ENCODE peak calls at places on chromosomes 16 and 17, in four cellular contexts. A, I, F and N are unnamed samples.

GRCh38 chr16:77480671-77481315 is 46.0 kb upstream of the ADAMTS18 start:
- DNase-seq in I (no peak), F (no peak), A (no peak), N (no peak)

GRCh38 chr16:15521390-15521757 is 87.0 kb downstream of the BMERB1 start:
- DNase-seq in A (no peak), F (no peak), I (no peak), N (no peak)

GRCh38 chr17:68260051-68260762 is 12.4 kb downstream of the AMZ2 start:
- DNase-seq in I (no peak), F (no peak), A (no peak), N (no peak)

GRCh38 chr16:4319454-4319853 is 3.6 kb downstream of the GLIS2 start:
- DNase-seq in F (no peak), A (peak), I (no peak), N (no peak)

GRCh38 chr16:20485408-20485807 is 34.1 kb downstream of the ACSM2A start:
- DNase-seq in A (no peak), I (no peak), F (no peak), N (no peak)

GRCh38 chr16:20049831-20050230 is 23.9 kb downstream of the GPR139 start:
- DNase-seq in I (no peak), A (no peak), F (peak), N (no peak)

GRCh38 chr16:58515125-58515870 is at the start of gene SETD6:
- DNase-seq in A (peak), F (peak), I (peak), N (peak)

GRCh38 chr17:66271512-66271911 is 30.9 kb upstream of the PRKCA start:
- DNase-seq in I (no peak), A (no peak), F (no peak), N (no peak)

GRCh38 chr16:787978-788398 is at the start of gene RPUSD1:
- DNase-seq in A (no peak), F (peak), I (no peak), N (no peak)

GRCh38 chr16:46927273-46927672 is 43.1 kb downstream of the GPT2 start:
- DNase-seq in F (no peak), I (no peak), A (no peak), N (no peak)

GRCh38 chr16:70391881-70392481 is 45.3 kb downstream of the DDX19A start:
- DNase-seq in F (no peak), I (peak), A (peak), N (peak)

GRCh38 chr17:29664743-29665479 is 42.2 kb upstream of the CORO6 start:
- DNase-seq in I (peak), F (no peak), A (no peak), N (peak)

GRCh38 chr16:46607529-46607928 is 13.7 kb downstream of the SHCBP1 start:
- DNase-seq in I (peak), F (no peak), A (no peak), N (no peak)

GRCh38 chr16:57537596-57538234 is 1.3 kb upstream of the CCDC102A start:
- DNase-seq in F (no peak), A (no peak), I (no peak), N (no peak)

GRCh38 chr16:16857603-16858283 is 478.8 kb downstream of the NPIPA7 start:
- DNase-seq in F (no peak), A (no peak), I (no peak), N (no peak)

GRCh38 chr17:66955821-66956220 is 8.7 kb upstream of the CACNG4 start:
- DNase-seq in I (no peak), F (no peak), A (no peak), N (no peak)

GRCh38 chr16:9976641-9977040 is 205.6 kb downstream of the GRIN2A start:
- DNase-seq in F (no peak), A (no peak), I (no peak), N (no peak)

GRCh38 chr16:87829988-87830672 is 39.2 kb downstream of the SLC7A5 start:
- DNase-seq in F (no peak), A (no peak), I (no peak), N (no peak)

GRCh38 chr17:40615295-40615988 is 32.2 kb downstream of the SMARCE1 start:
- DNase-seq in I (peak), F (peak), A (no peak), N (peak)

GRCh38 chr16:10980811-10981210 is 36.4 kb downstream of the CLEC16A start:
- DNase-seq in F (no peak), A (no peak), I (no peak), N (no peak)

GRCh38 chr17:41864498-41864836 is 756 bp downstream of the KLHL11 start:
- DNase-seq in F (no peak), I (no peak), A (peak), N (no peak)

GRCh38 chr17:74211141-74211928 is 2.0 kb upstream of the TTYH2 start:
- DNase-seq in I (no peak), A (no peak), F (no peak), N (no peak)

GRCh38 chr16:67934306-67935095 is 2.1 kb downstream of the PSMB10 start:
- DNase-seq in I (no peak), A (no peak), F (no peak), N (no peak)

GRCh38 chr16:2471016-2471652 is at the start of gene NTN3:
- DNase-seq in I (no peak), F (no peak), A (no peak), N (no peak)
- TF ChIP-seq POLR2A in I (no peak), F (no peak), A (no peak), N (no peak)

DNA sequence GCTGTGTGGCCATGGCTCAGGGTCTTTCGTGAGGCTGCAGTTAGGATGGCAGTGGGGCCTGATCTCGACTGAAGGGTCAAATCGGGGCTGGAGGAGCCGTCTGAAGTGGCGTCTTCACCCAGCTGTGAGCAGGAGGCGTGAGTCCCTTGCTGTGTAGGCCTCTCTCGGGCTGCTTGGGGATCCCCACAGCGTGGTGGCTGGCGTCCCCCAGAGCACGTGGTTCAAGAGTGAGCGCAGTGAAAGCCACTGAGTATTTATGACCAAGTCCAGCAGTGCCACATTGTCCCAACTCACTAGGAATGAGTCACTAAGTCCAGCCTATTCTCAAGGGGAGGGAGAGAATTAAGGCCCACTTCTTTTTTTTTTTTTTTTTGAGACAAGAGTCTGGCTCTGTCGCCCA is 11.7 kb upstream of the TCF25 start:
- DNase-seq in A (no peak), I (no peak), F (no peak), N (no peak)
- TF ChIP-seq POLR2A in A (no peak), I (no peak), F (no peak), N (no peak)

GRCh38 chr16:23857901-23858300 is 22.1 kb downstream of the PRKCB start:
- DNase-seq in A (no peak), I (no peak), F (no peak), N (no peak)

GRCh38 chr16:23856345-23856744 is 20.6 kb downstream of the PRKCB start:
- DNase-seq in F (no peak), I (no peak), A (no peak), N (no peak)

GRCh38 chr16:23857256-23857891 is 21.6 kb downstream of the PRKCB start:
- DNase-seq in A (no peak), F (no peak), I (no peak), N (no peak)

GRCh38 chr16:23852794-23853562 is 17.2 kb downstream of the PRKCB start:
- DNase-seq in F (no peak), A (no peak), I (no peak), N (no peak)

GRCh38 chr16:23855010-23855409 is 19.2 kb downstream of the PRKCB start:
- DNase-seq in F (no peak), I (no peak), A (no peak), N (no peak)
- TF ChIP-seq POLR2A in F (no peak), I (no peak), A (no peak), N (no peak)

GRCh38 chr17:7249219-7249618 is 2.3 kb downstream of the CTDNEP1 start:
- DNase-seq in I (no peak), F (no peak), A (no peak), N (no peak)

GRCh38 chr17:7250655-7251329 is 742 bp downstream of the CTDNEP1 start:
- DNase-seq in I (no peak), F (no peak), A (no peak), N (no peak)

GRCh38 chr17:7246779-7247178 is 4.5 kb upstream of the GABARAP start:
- DNase-seq in I (no peak), F (no peak), A (no peak), N (no peak)

GRCh38 chr17:7249830-7250229 is 1.7 kb downstream of the CTDNEP1 start:
- DNase-seq in F (no peak), A (no peak), I (no peak), N (no peak)

DNA sequence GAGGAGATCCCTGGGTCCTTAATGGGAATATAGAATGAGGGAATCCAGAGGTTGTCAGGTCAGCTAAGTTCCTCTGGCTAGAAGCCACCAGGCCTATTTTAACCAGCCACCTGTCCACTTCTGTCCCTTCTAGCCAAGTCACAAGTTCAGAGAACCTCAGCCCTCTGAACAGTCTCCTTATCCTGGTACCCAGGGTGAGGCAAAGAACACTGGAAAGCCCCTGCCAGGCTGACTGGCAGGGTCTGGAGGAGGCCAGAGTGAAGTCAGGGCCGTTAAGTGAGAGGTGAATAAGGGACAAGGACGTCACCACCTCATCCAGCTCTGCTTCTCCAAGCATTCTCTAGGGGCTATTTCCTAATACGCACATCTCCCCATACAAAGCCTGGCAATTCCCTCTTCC is 2.7 kb downstream of the CTDNEP1 start:
- DNase-seq in I (no peak), F (no peak), A (no peak), N (no peak)
- TF ChIP-seq POLR2A in I (no peak), F (no peak), A (no peak), N (no peak)

DNA sequence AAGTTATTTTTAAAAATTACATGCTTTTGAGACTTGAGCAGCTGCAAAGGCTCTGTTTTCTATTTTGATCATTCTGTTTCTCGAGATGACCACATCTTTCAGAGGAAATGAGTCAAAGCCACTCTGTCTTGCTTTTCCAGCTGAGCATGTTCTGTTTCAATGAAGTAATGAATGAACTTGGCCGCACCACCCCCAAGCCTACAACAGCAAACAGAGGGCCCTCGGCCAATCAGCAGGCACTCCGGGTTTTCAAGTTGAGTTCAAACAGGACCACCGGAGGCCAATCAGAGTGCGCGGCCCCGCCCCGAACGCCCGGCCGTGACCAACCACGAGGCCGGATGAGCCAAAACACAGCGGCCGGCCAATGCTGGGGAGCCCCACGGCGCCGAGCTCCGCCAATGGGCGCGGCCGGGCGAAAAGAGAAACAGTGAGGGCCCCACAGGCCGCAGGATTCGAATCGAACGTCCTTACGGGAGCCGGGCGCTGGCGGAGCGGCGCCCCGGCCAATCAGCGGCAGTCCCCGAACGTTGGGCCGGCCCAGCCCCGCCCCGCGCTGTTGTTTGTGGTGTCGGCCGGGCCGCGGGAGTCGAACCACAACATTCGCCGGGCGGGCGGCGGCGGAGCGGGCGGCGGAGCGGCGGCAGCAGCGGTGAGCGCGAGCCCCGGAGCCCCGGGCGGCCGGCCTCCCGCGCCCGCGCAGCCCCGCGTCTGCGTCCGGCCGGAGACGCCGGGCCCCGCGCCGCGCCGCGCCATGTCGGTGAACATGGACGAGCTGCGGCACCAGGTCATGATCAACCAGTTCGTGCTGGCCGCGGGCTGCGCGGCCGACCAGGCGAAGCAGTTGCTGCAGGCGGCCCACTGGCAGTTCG is at the start of gene UBALD2:
- DNase-seq in I (peak), F (peak), A (peak), N (peak)
- TF ChIP-seq POLR2A in I (peak), F (peak), A (no peak), N (peak)

GRCh38 chr16:24538756-24539294 is 541 bp upstream of the RBBP6 start:
- DNase-seq in F (peak), I (no peak), A (no peak), N (peak)

GRCh38 chr16:24539295-24539849 is at the start of gene RBBP6:
- DNase-seq in A (peak), I (peak), F (peak), N (peak)

GRCh38 chr16:24535827-24536226 is 3.5 kb upstream of the RBBP6 start:
- DNase-seq in A (no peak), I (no peak), F (no peak), N (no peak)

GRCh38 chr16:24536671-24537070 is 2.7 kb upstream of the RBBP6 start:
- DNase-seq in A (no peak), I (no peak), F (no peak), N (no peak)

DNA sequence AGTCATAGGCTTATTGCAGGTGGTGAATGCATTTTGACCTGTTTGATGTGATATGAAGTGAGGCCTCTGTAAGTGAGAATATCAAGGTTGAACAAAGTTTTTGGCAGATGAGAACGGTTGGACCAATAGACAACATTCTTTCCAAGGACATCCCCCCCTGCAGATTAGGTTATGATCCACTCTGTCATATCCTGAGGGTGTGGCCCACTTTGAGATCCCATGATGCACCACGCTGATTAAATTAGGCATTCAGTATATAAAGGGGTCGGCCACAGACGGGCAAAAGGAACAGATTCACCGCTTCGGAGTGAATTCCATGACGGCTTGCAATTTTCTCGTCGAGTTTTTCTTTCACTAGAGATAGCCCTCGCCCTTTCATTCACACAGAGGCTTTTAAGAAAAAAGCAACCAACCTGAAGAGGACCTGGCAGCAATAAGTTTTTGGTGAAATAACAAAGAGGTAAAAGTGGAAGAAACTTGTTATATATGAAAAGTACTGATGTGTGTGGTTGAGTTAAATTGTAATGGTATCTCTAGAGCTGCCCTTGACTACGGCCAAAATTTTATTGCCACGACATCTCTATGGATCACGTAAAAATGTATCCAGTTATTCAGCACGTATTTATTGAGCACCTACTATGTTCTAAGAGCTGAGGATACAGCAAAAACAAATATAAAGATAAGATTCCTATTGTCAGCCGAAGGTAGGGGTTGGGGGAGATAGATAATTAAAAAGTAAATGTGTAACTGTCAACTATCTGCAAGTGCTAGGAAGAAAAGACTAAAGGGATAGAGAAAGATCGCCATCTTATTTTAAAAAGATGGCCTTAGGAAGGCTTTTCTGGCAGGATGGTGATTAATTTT is 1.7 kb upstream of the RBBP6 start:
- DNase-seq in I (no peak), A (no peak), F (no peak), N (no peak)
- TF ChIP-seq POLR2A in I (no peak), A (no peak), F (no peak), N (no peak)

DNA sequence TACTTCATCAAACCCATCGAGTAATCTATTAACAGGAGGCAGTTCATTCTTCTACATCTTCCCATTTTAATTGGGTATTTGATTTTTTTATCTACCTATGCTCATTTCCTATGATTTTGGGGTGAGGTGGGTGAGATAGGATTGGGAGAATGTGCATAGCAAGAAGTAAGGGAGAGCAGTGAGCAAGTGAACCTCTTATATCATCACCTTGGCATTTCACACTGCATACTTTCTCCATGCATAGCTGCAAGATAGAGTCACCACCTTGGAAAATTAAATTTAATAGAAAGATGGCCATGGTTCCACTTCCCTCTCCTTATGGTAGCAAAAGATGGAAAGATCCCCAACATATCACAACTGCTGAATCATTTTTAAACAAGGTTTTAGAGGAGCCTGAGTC is 312.1 kb downstream of the TMEM114 start:
- DNase-seq in A (no peak), F (no peak), I (no peak), N (no peak)
- TF ChIP-seq POLR2A in A (no peak), F (no peak), I (no peak), N (no peak)

GRCh38 chr17:79026345-79027273 is 2.6 kb downstream of the C1QTNF1 start:
- DNase-seq in I (peak), F (peak), A (peak), N (peak)

GRCh38 chr17:79022507-79022991 is 1.4 kb upstream of the C1QTNF1 start:
- DNase-seq in A (peak), I (no peak), F (peak), N (no peak)

GRCh38 chr17:79023180-79023705 is 726 bp upstream of the C1QTNF1 start:
- DNase-seq in I (no peak), F (peak), A (peak), N (no peak)

GRCh38 chr17:79024901-79025737 is 1.1 kb downstream of the C1QTNF1 start:
- DNase-seq in A (peak), F (peak), I (no peak), N (no peak)

GRCh38 chr17:79023886-79024771 is at the start of gene C1QTNF1:
- DNase-seq in A (peak), F (peak), I (peak), N (no peak)
- TF ChIP-seq POLR2A in A (no peak), F (peak), I (no peak), N (no peak)